ENCODE peak calls at places on chromosomes 6 and 20, in six cellular contexts. G is RWPE2; F is caudate nucleus; X is RWPE1; T is sigmoid colon; E is CD4-positive, alpha-beta T cell. I is an unnamed sample.

GRCh38 chr20:21234816-21235215 is 68.3 kb upstream of the XRN2 start:
- DNase-seq in G (no peak), F (peak), X (no peak), T (no peak), E (no peak), I (no peak)

GRCh38 chr6:80440496-80441160 is 334.2 kb downstream of the BCKDHB start:
- DNase-seq in G (no peak), F (no peak), X (no peak), T (no peak), E (no peak), I (peak)

GRCh38 chr6:113449051-113449450 is 408.1 kb upstream of the MARCKS start:
- DNase-seq in G (no peak), F (no peak), X (peak), T (no peak), E (no peak), I (no peak)

GRCh38 chr20:40711078-40711477 is 22.0 kb upstream of the MAFB start:
- DNase-seq in G (peak), F (no peak), X (no peak), T (no peak), E (no peak), I (no peak)

GRCh38 chr6:134821914-134822862 is 127.7 kb downstream of the ALDH8A1 start:
- DNase-seq in G (no peak), F (no peak), X (no peak), T (no peak), E (no peak), I (no peak)

GRCh38 chr6:45724511-45724910 is 291.1 kb downstream of the CLIC5 start:
- DNase-seq in G (no peak), F (no peak), X (peak), T (no peak), E (no peak), I (no peak)

GRCh38 chr6:34312259-34312658 is 63.5 kb upstream of the SMIM29 start:
- DNase-seq in G (no peak), F (no peak), X (no peak), T (no peak), E (no peak), I (no peak)

GRCh38 chr6:113416166-113416565 is 441.0 kb upstream of the MARCKS start:
- DNase-seq in G (no peak), F (no peak), X (no peak), T (no peak), E (no peak), I (no peak)

GRCh38 chr6:100420711-100421110 is 44.0 kb downstream of the SIM1 start:
- DNase-seq in G (no peak), F (no peak), X (no peak), T (no peak), E (no peak), I (no peak)

GRCh38 chr6:135108692-135109091 is 54.1 kb upstream of the HBS1L start:
- DNase-seq in G (no peak), F (no peak), X (no peak), T (no peak), E (no peak), I (no peak)

GRCh38 chr6:56193846-56194245 is 53.5 kb downstream of the COL21A1 start:
- DNase-seq in G (no peak), F (no peak), X (no peak), T (no peak), E (no peak), I (no peak)

GRCh38 chr6:37485259-37485658 is 14.4 kb downstream of the CCDC167 start:
- DNase-seq in G (no peak), F (no peak), X (no peak), T (no peak), E (no peak), I (no peak)

GRCh38 chr6:52548353-52548713 is 28.5 kb downstream of the TRAM2 start:
- DNase-seq in G (no peak), F (no peak), X (no peak), T (no peak), E (no peak), I (no peak)

GRCh38 chr20:22905667-22906066 is 129.4 kb upstream of the SSTR4 start:
- DNase-seq in G (no peak), F (no peak), X (no peak), T (peak), E (no peak), I (no peak)

GRCh38 chr6:41767112-41767946 is 12.4 kb downstream of the FRS3 start:
- DNase-seq in G (no peak), F (no peak), X (peak), T (peak), E (no peak), I (peak)

GRCh38 chr20:49384437-49385434 is 97.7 kb downstream of the KCNB1 start:
- DNase-seq in G (no peak), F (peak), X (no peak), T (peak), E (peak), I (peak)

GRCh38 chr6:69026715-69027114 is 391.6 kb downstream of the ADGRB3 start:
- DNase-seq in G (no peak), F (no peak), X (no peak), T (no peak), E (no peak), I (no peak)

GRCh38 chr6:111418971-111419693 is 63.9 kb downstream of the REV3L start:
- DNase-seq in G (no peak), F (no peak), X (no peak), T (no peak), E (no peak), I (no peak)

GRCh38 chr6:91704531-91704930 is 1117.7 kb upstream of the MAP3K7 start:
- DNase-seq in G (no peak), F (no peak), X (peak), T (no peak), E (no peak), I (no peak)

GRCh38 chr6:156359912-156360311 is 417.3 kb upstream of the ARID1B start:
- DNase-seq in G (no peak), F (no peak), X (no peak), T (no peak), E (no peak), I (no peak)

GRCh38 chr20:13817342-13817741 is 32.5 kb downstream of the NDUFAF5 start:
- DNase-seq in G (no peak), F (no peak), X (no peak), T (no peak), E (no peak), I (no peak)

GRCh38 chr20:17859616-17860232 is 108.9 kb downstream of the SNX5 start:
- DNase-seq in G (no peak), F (no peak), X (no peak), T (no peak), E (no peak), I (no peak)

GRCh38 chr20:48688579-48688978 is 139.2 kb downstream of the PREX1 start:
- DNase-seq in G (no peak), F (no peak), X (no peak), T (no peak), E (no peak), I (no peak)

GRCh38 chr6:169160855-169161560 is 92.6 kb downstream of the THBS2 start:
- DNase-seq in G (no peak), F (no peak), X (no peak), T (no peak), E (no peak), I (no peak)

GRCh38 chr6:46677314-46677654 is 10.4 kb upstream of the TDRD6 start:
- DNase-seq in G (no peak), F (no peak), X (peak), T (no peak), E (no peak), I (no peak)

GRCh38 chr6:144543006-144543871 is 258.1 kb downstream of the UTRN start:
- DNase-seq in G (no peak), F (no peak), X (peak), T (no peak), E (no peak), I (no peak)

GRCh38 chr6:113361014-113361645 is 496.0 kb upstream of the MARCKS start:
- DNase-seq in G (no peak), F (no peak), X (peak), T (no peak), E (no peak), I (no peak)

GRCh38 chr6:104995989-104996617 is 39.2 kb downstream of the LIN28B start:
- DNase-seq in G (no peak), F (no peak), X (peak), T (peak), E (no peak), I (no peak)

GRCh38 chr6:39432311-39433025 is 110.0 kb upstream of the KCNK16 start:
- DNase-seq in G (no peak), F (no peak), X (no peak), T (no peak), E (no peak), I (no peak)

GRCh38 chr6:166697113-166697512 is 70.1 kb upstream of the RPS6KA2 start:
- DNase-seq in G (no peak), F (no peak), X (no peak), T (no peak), E (no peak), I (no peak)
- H3K27ac ChIP-seq in G (no peak), F (no peak), X (no peak), T (no peak), E (no peak), I (no peak)

GRCh38 chr6:42851599-42851998 is 27.8 kb upstream of the RPL7L1 start:
- DNase-seq in G (no peak), F (no peak), X (no peak), T (no peak), E (no peak), I (no peak)

GRCh38 chr6:42841844-42842584 is 37.4 kb upstream of the RPL7L1 start:
- DNase-seq in G (no peak), F (no peak), X (no peak), T (no peak), E (no peak), I (no peak)

GRCh38 chr6:42845327-42845694 is 34.1 kb upstream of the RPL7L1 start:
- DNase-seq in G (no peak), F (no peak), X (no peak), T (no peak), E (no peak), I (peak)

GRCh38 chr6:42848700-42849099 is 30.7 kb upstream of the RPL7L1 start:
- DNase-seq in G (no peak), F (no peak), X (no peak), T (no peak), E (no peak), I (no peak)

GRCh38 chr6:42846505-42846904 is 32.9 kb upstream of the RPL7L1 start:
- DNase-seq in G (no peak), F (no peak), X (no peak), T (no peak), E (no peak), I (no peak)
- H3K27ac ChIP-seq in G (no peak), F (no peak), X (no peak), T (no peak), E (no peak), I (no peak)

GRCh38 chr6:19841181-19841580 is 4.0 kb downstream of the ID4 start:
- DNase-seq in G (no peak), F (no peak), X (no peak), T (no peak), E (no peak), I (no peak)

GRCh38 chr6:19839237-19839546 is 2.0 kb downstream of the ID4 start:
- DNase-seq in G (no peak), F (no peak), X (no peak), T (no peak), E (no peak), I (no peak)

GRCh38 chr6:19838442-19839236 is 1.5 kb downstream of the ID4 start:
- DNase-seq in G (no peak), F (no peak), X (no peak), T (peak), E (no peak), I (peak)

GRCh38 chr6:19837511-19838441 is 606 bp downstream of the ID4 start:
- DNase-seq in G (no peak), F (no peak), X (no peak), T (peak), E (no peak), I (peak)

DNA sequence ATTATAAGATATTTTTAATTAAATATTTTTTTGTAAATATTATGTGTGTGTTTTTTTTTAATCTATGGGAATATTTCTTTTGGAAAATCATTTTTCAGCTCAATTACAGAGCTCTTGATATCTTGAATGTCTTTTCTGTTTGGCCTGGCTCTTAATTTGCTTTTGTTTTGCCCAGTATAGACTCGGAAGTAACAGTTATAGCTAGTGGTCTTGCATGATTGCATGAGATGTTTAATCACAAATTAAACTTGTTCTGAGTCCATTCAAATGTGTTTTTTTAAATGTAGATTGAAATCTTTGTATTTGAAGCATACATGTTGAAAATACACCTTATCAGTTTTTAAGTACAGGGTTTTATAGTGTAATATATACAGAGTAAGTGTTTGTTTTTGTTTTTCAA is 2.6 kb downstream of the ID4 start:
- DNase-seq in G (no peak), F (no peak), X (no peak), T (no peak), E (no peak), I (no peak)
- H3K27ac ChIP-seq in G (no peak), F (no peak), X (no peak), T (no peak), E (no peak), I (no peak)

GRCh38 chr20:64225828-64226598 is 29.5 kb upstream of the PCMTD2 start:
- DNase-seq in G (no peak), F (no peak), X (no peak), T (no peak), E (no peak), I (no peak)

GRCh38 chr20:64228751-64229518 is 26.6 kb upstream of the PCMTD2 start:
- DNase-seq in G (peak), F (no peak), X (no peak), T (no peak), E (no peak), I (peak)

GRCh38 chr20:64225166-64225595 is 30.4 kb upstream of the PCMTD2 start:
- DNase-seq in G (no peak), F (no peak), X (no peak), T (no peak), E (no peak), I (no peak)

GRCh38 chr20:64228086-64228485 is 27.5 kb upstream of the PCMTD2 start:
- DNase-seq in G (peak), F (no peak), X (no peak), T (no peak), E (no peak), I (no peak)

DNA sequence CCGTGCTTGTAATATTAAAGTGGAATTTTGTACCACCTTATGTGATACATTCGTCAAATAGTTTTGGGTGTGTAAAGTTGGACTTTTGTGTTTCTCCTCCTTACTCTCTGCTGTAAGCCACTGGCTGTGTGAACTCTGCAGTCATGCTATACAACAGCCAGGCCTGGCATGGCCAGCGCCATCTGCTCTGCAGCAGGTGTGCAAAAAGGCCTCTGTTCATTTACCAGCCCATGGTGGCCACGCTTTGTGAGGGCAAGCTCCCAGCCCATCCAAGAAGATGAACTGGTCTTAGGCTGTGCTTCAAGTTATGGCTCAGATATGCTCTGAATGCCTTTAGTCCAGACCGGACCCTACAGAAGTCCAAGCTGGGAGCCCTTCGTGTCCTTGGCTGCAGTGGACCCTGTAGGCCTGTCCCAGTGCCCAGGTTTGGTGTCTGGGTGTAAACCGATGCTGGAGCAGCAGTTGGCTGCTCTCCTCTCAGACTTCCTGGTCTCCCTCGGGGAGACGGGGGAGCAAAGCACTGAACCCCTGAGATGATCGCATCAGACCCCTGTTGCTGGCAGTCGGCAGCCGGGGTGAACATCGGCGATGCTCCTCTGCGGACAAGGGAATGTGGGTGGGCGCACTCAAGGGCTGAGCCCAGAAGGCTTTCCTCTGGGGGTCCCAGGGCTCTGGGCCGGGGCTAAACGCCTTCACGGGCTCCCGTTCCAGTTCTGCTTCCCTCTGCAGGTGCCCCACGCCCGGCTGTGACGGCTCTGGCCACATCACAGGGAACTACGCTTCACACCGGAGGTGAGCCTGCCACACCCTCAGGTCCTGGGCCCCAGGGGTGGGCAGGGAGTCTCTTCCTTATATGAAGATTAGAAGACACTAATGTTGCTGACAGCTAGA is 28.6 kb upstream of the PCMTD2 start:
- DNase-seq in G (peak), F (no peak), X (no peak), T (no peak), E (peak), I (no peak)
- H3K27ac ChIP-seq in G (no peak), F (no peak), X (no peak), T (no peak), E (no peak), I (no peak)

GRCh38 chr6:13311155-13311554 is 17.2 kb downstream of the TBC1D7 start:
- DNase-seq in G (no peak), F (no peak), X (no peak), T (no peak), E (no peak), I (no peak)
- H3K27ac ChIP-seq in G (no peak), F (no peak), X (no peak), T (no peak), E (no peak), I (no peak)

DNA sequence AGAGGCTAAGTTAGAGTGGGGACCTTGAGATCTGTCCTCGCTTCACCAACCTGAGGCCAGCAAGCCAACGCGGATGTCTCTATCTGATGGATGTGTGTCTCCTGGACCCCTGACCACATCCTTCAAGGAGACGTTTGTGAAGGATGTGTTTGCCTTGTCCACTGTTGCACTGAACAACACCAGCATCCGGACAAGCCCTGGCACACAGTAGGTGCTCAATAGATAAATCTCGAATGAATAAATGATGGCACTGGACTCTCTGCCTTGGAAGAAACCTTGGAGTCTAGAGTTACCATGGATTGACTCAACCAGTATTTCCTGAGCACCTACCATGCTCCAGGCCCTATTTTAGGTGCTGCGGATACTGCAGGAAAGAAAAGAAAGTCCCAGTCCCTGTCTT is 97.7 kb upstream of the PTPN1 start:
- DNase-seq in G (no peak), F (no peak), X (no peak), T (no peak), E (no peak), I (no peak)
- H3K27ac ChIP-seq in G (no peak), F (no peak), X (peak), T (peak), E (no peak), I (no peak)